ENCODE peak calls at places on chromosomes 7 and 10, in five cellular contexts. K, B, W, O and N are unnamed samples.

GRCh38 chr10:76327441-76327840 is 896.0 kb downstream of the LRMDA start:
- DNase-seq in K (no peak), B (no peak), W (no peak), O (no peak), N (no peak)

GRCh38 chr7:8443871-8444756 is 10.7 kb downstream of the NXPH1 start:
- DNase-seq in K (no peak), B (no peak), W (no peak), O (no peak), N (no peak)

GRCh38 chr10:19816420-19817250 is at the start of gene PLXDC2:
- DNase-seq in K (no peak), B (peak), W (no peak), O (peak), N (no peak)

GRCh38 chr7:16514271-16514670 is 12.4 kb upstream of the LRRC72 start:
- DNase-seq in K (no peak), B (no peak), W (no peak), O (no peak), N (no peak)

GRCh38 chr7:98133621-98134266 is 27.1 kb downstream of the LMTK2 start:
- DNase-seq in K (no peak), B (no peak), W (no peak), O (no peak), N (no peak)

GRCh38 chr10:114087655-114088054 is 44.0 kb downstream of the ADRB1 start:
- DNase-seq in K (no peak), B (no peak), W (no peak), O (no peak), N (no peak)

GRCh38 chr7:66557214-66558200 is 71.2 kb upstream of the KCTD7 start:
- DNase-seq in K (peak), B (peak), W (peak), O (peak), N (no peak)

GRCh38 chr10:78413294-78414055 is 379.8 kb downstream of the RPS24 start:
- DNase-seq in K (no peak), B (no peak), W (no peak), O (no peak), N (no peak)

GRCh38 chr7:37027104-37027503 is 302.8 kb upstream of the AOAH start:
- DNase-seq in K (no peak), B (no peak), W (no peak), O (no peak), N (no peak)

GRCh38 chr7:22980422-22980821 is 33.5 kb downstream of the HYCC1 start:
- DNase-seq in K (no peak), B (no peak), W (no peak), O (no peak), N (no peak)

GRCh38 chr7:70771447-70771846 is 360.5 kb upstream of the GALNT17 start:
- DNase-seq in K (no peak), B (no peak), W (no peak), O (no peak), N (no peak)